ENCODE peak calls at places on chromosomes 11 and 22, in nine cellular contexts. I is BE2C, E is neuronal stem cell, N is lung, W is skeletal muscle cell, Y is esophagus squamous epithelium, V is cardiac muscle cell, A is BJ, B is mucosa of descending colon. M is an unnamed sample.

GRCh38 chr11:83044958-83045712 is 26.6 kb downstream of the RAB30 start:
- DNase-seq in A (no peak), Y (no peak), W (no peak), E (no peak), B (no peak), I (no peak), V (no peak), N (no peak), M (no peak)

GRCh38 chr11:83285131-83285770 is 916 bp downstream of the CCDC90B start:
- DNase-seq in I (no peak), E (no peak), B (no peak), A (no peak), Y (no peak), V (no peak), W (no peak), N (no peak), M (no peak)

GRCh38 chr22:31344369-31345330 is 1.5 kb downstream of the PATZ1 start:
- DNase-seq in V (peak), I (peak), Y (no peak), W (no peak), A (no peak), N (peak), E (peak), B (peak), M (peak)

GRCh38 chr11:96090711-96091110 is 166.8 kb upstream of the MTMR2 start:
- DNase-seq in V (no peak), N (no peak), E (no peak), W (no peak), B (no peak), Y (no peak), I (no peak), A (peak), M (no peak)

GRCh38 chr11:794766-795637 is 3.1 kb downstream of the SLC25A22 start:
- DNase-seq in E (no peak), A (no peak), Y (no peak), B (no peak), V (no peak), I (no peak), W (no peak), N (no peak), M (no peak)

GRCh38 chr22:26708256-26709009 is 51.0 kb downstream of the MIAT start:
- DNase-seq in E (no peak), V (no peak), B (no peak), I (no peak), Y (no peak), N (no peak), W (no peak), A (no peak), M (no peak)

GRCh38 chr11:122784325-122785155 is 53.8 kb upstream of the CRTAM start:
- DNase-seq in B (no peak), V (peak), E (no peak), Y (no peak), A (peak), I (no peak), N (peak), W (peak), M (no peak)

GRCh38 chr11:65014146-65014960 is at the start of gene ARL2:
- DNase-seq in B (no peak), V (no peak), N (no peak), W (no peak), A (no peak), E (no peak), Y (peak), I (no peak), M (no peak)

GRCh38 chr11:35165416-35166368 is 26.7 kb downstream of the CD44 start:
- DNase-seq in B (no peak), N (peak), W (no peak), Y (no peak), A (no peak), E (no peak), V (no peak), I (no peak), M (no peak)

GRCh38 chr22:31345331-31346254 is 553 bp downstream of the PATZ1 start:
- DNase-seq in E (peak), Y (peak), W (peak), V (peak), B (peak), A (no peak), N (peak), I (peak), M (peak)

GRCh38 chr11:91295591-91295990 is 929.0 kb upstream of the FAT3 start:
- DNase-seq in E (no peak), Y (no peak), N (no peak), A (no peak), V (no peak), W (peak), I (no peak), B (no peak), M (no peak)

GRCh38 chr22:46027219-46028068 is 50.5 kb upstream of the WNT7B start:
- DNase-seq in E (no peak), V (peak), Y (no peak), A (no peak), B (peak), N (no peak), I (no peak), W (no peak), M (peak)

GRCh38 chr11:105202422-105202821 is 62.9 kb upstream of the CARD18 start:
- DNase-seq in V (no peak), N (no peak), B (no peak), A (no peak), Y (no peak), E (no peak), I (no peak), W (no peak), M (no peak)

GRCh38 chr11:123062158-123062891 is 389 bp upstream of the HSPA8 start:
- DNase-seq in A (peak), W (peak), Y (peak), I (peak), E (peak), V (peak), B (peak), N (peak), M (peak)

GRCh38 chr11:119034813-119035212 is 4.1 kb upstream of the SLC37A4 start:
- DNase-seq in E (no peak), V (no peak), Y (no peak), W (no peak), B (no peak), N (no peak), I (no peak), A (no peak), M (no peak)

GRCh38 chr11:102850973-102851745 is 7.8 kb upstream of the MMP3 start:
- DNase-seq in A (peak), N (no peak), Y (no peak), W (peak), B (no peak), E (no peak), V (no peak), I (no peak), M (no peak)

GRCh38 chr11:57330029-57330428 is 5.3 kb upstream of the TNKS1BP1 start:
- DNase-seq in N (no peak), A (no peak), E (no peak), W (no peak), Y (no peak), I (no peak), V (no peak), B (no peak), M (no peak)
- H3K4me3 ChIP-seq in N (no peak), A (no peak), E (no peak), W (no peak), Y (no peak), I (no peak), V (no peak), B (no peak), M (no peak)

DNA sequence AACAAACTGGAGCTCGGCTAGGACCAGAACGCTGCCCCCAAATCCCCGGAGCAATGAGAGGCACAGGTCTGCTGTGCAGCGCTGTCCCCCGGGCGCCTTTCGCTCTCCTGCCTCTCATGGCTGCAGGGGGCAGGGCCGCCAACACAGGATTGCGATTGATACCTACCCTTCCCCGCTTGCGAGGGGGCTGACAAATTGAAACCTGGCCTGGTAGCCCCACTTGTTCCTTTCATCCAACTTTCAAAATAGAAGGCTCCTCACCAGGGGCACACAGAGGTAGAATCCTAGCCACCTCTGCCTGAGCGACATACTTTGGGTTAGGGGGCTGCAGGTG is 642 bp upstream of the CASTOR1 start:
- DNase-seq in V (no peak), B (no peak), W (no peak), N (no peak), E (no peak), I (no peak), Y (no peak), A (no peak), M (no peak)
- H3K4me3 ChIP-seq in V (peak), B (no peak), W (peak), N (no peak), E (peak), I (peak), Y (peak), A (peak), M (peak)

GRCh38 chr11:131907371-131907770 is 537.0 kb downstream of the NTM start:
- DNase-seq in V (no peak), A (no peak), N (no peak), W (no peak), Y (no peak), B (no peak), E (no peak), I (no peak), M (no peak)

GRCh38 chr11:131909426-131910200 is 539.2 kb downstream of the NTM start:
- DNase-seq in Y (no peak), I (no peak), W (no peak), N (no peak), V (no peak), B (no peak), A (no peak), E (no peak), M (no peak)

GRCh38 chr11:131906963-131907362 is 536.5 kb downstream of the NTM start:
- DNase-seq in E (no peak), V (no peak), W (no peak), N (no peak), B (no peak), I (no peak), Y (no peak), A (no peak), M (no peak)

GRCh38 chr11:131910491-131911387 is 540.3 kb downstream of the NTM start:
- DNase-seq in W (no peak), N (no peak), Y (no peak), V (peak), A (no peak), E (peak), I (no peak), B (no peak), M (no peak)

GRCh38 chr11:131908316-131908715 is 537.9 kb downstream of the NTM start:
- DNase-seq in Y (no peak), E (no peak), W (no peak), B (no peak), A (no peak), I (no peak), N (no peak), V (no peak), M (no peak)
- H3K4me3 ChIP-seq in Y (no peak), E (no peak), W (no peak), B (no peak), A (no peak), I (no peak), N (no peak), V (no peak), M (no peak)

GRCh38 chr11:2982214-2982613 is 9.9 kb downstream of the NAP1L4 start:
- DNase-seq in V (no peak), E (no peak), W (no peak), N (no peak), B (no peak), A (no peak), Y (no peak), I (no peak), M (no peak)
- H3K4me3 ChIP-seq in V (no peak), E (no peak), W (no peak), N (no peak), B (no peak), A (no peak), Y (no peak), I (no peak), M (no peak)

GRCh38 chr11:46360878-46361277 is 13.6 kb downstream of the DGKZ start:
- DNase-seq in W (no peak), N (no peak), E (no peak), I (no peak), V (no peak), Y (no peak), A (no peak), B (no peak), M (peak)
- H3K4me3 ChIP-seq in W (peak), N (no peak), E (no peak), I (no peak), V (no peak), Y (peak), A (no peak), B (no peak), M (no peak)

GRCh38 chr22:20973634-20974286 is 6.7 kb downstream of the AIFM3 start:
- DNase-seq in A (no peak), W (no peak), E (no peak), N (no peak), V (no peak), I (no peak), B (no peak), Y (no peak), M (peak)

GRCh38 chr22:20976291-20976877 is 5.7 kb upstream of the LZTR1 start:
- DNase-seq in N (no peak), I (no peak), B (no peak), A (no peak), E (no peak), Y (no peak), V (no peak), W (no peak), M (no peak)

GRCh38 chr22:20975541-20976290 is 6.4 kb upstream of the LZTR1 start:
- DNase-seq in I (no peak), E (no peak), A (no peak), W (no peak), B (no peak), N (no peak), V (no peak), Y (no peak), M (peak)

GRCh38 chr22:20972933-20973577 is 6.0 kb downstream of the AIFM3 start:
- DNase-seq in B (no peak), W (no peak), N (no peak), Y (no peak), E (no peak), A (no peak), V (no peak), I (no peak), M (peak)

DNA sequence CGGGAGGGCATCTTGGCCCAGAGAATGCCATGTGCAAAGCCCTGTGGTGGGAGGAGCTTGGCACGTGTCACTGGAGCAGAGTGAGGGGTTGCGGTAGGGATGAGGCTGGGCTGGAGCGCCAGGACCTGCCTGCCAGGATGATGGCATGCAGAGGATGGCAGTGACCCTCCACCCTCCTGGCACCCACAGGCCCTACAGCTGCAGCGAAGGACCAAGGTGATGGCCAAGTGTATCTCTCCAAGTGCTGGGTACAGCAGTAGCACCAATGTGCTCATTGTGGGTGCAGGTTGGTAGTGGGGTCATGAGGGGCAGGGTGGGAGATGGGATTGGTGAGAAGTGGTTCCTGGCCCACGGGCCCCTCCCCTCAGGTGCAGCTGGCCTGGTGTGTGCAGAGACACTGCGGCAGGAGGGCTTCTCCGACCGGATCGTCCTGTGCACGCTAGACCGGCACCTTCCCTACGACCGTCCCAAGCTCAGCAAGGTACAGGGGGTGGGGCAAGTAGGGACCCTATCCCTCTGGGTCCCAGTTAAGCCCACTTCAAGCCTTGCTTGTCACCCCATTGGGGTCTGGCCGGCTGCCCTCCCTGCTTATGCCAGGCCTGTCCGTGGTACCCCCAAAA is 7.4 kb downstream of the AIFM3 start:
- DNase-seq in N (no peak), B (no peak), I (no peak), W (no peak), E (no peak), Y (no peak), V (no peak), A (no peak), M (peak)
- H3K4me3 ChIP-seq in N (no peak), B (no peak), I (no peak), W (no peak), E (no peak), Y (no peak), V (no peak), A (no peak), M (no peak)

GRCh38 chr11:3753110-3753509 is 44.2 kb downstream of the NUP98 start:
- DNase-seq in I (no peak), V (no peak), A (no peak), B (no peak), N (no peak), W (no peak), E (no peak), Y (no peak), M (no peak)

GRCh38 chr11:3745161-3745560 is 52.2 kb downstream of the NUP98 start:
- DNase-seq in W (no peak), B (no peak), I (no peak), N (no peak), V (no peak), E (no peak), A (no peak), Y (no peak), M (no peak)

DNA sequence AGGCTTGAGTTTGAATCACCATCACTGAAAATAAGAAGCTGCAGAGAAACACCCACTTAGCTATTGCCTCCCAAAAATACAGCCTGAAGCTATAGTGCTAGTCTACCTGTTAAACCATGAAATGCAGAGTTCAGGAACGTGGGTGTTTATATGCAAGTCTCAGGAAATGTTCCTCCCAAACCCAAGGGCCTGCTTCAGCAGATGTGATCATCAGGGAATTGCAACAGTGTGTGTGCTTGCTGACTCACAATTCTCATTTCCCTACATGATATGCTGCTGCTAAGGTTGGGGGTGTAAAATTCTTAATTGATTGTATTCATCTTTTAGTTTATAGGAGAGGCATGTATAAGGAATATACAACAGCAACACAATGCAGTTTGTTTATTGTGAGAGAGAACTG is 49.6 kb downstream of the NUP98 start:
- DNase-seq in N (no peak), V (no peak), E (no peak), I (no peak), A (peak), Y (no peak), W (peak), B (no peak), M (no peak)
- H3K4me3 ChIP-seq in N (no peak), V (no peak), E (no peak), I (no peak), A (no peak), Y (no peak), W (no peak), B (no peak), M (no peak)

GRCh38 chr22:44916281-44917231 is 93.2 kb downstream of the PHF21B start:
- DNase-seq in B (peak), W (no peak), Y (no peak), N (no peak), V (no peak), A (no peak), E (no peak), I (no peak), M (no peak)
- H3K4me3 ChIP-seq in B (no peak), W (no peak), Y (no peak), N (no peak), V (no peak), A (no peak), E (no peak), I (no peak), M (no peak)